ENCODE peak calls at places on chromosomes 4 and X, in nine cellular contexts. One of them, this sample, is unnamed.

GRCh38 chrX:41906515-41907165 is 16.7 kb downstream of the CASK start:
- DNase-seq in stromal cell of bone marrow: no peak
- DNase-seq in OCI-LY7: no peak
- DNase-seq in GM04504: no peak
- DNase-seq in astrocyte of the cerebellum: no peak
- DNase-seq in LHCN-M2: peak; percentile 6
- DNase-seq in heart right ventricle: no peak
- DNase-seq in COLO829: no peak
- DNase-seq in GM20000: no peak
- DNase-seq in this sample: no peak

GRCh38 chrX:20973038-20973437 is 401.2 kb upstream of the CNKSR2 start:
- DNase-seq in stromal cell of bone marrow: no peak
- DNase-seq in OCI-LY7: no peak
- DNase-seq in GM04504: no peak
- DNase-seq in astrocyte of the cerebellum: no peak
- DNase-seq in LHCN-M2: no peak
- DNase-seq in heart right ventricle: no peak
- DNase-seq in COLO829: no peak
- DNase-seq in GM20000: no peak
- DNase-seq in this sample: no peak

GRCh38 chr4:15001248-15001824 is 945 bp upstream of the CPEB2 start:
- DNase-seq in stromal cell of bone marrow: peak; percentile 98
- DNase-seq in OCI-LY7: peak; percentile 80
- DNase-seq in GM04504: peak; percentile 83
- DNase-seq in astrocyte of the cerebellum: peak; percentile 89
- DNase-seq in LHCN-M2: peak; percentile 94
- DNase-seq in heart right ventricle: peak; percentile 74
- DNase-seq in COLO829: peak; percentile 79
- DNase-seq in GM20000: peak; percentile 50
- DNase-seq in this sample: no peak

GRCh38 chr4:39205476-39205875 is 23.1 kb downstream of the WDR19 start:
- DNase-seq in stromal cell of bone marrow: no peak
- DNase-seq in OCI-LY7: no peak
- DNase-seq in GM04504: no peak
- DNase-seq in astrocyte of the cerebellum: no peak
- DNase-seq in LHCN-M2: no peak
- DNase-seq in heart right ventricle: no peak
- DNase-seq in COLO829: no peak
- DNase-seq in GM20000: no peak
- DNase-seq in this sample: no peak

GRCh38 chr4:15003891-15004700 is 1.8 kb downstream of the CPEB2 start:
- DNase-seq in stromal cell of bone marrow: no peak
- DNase-seq in OCI-LY7: peak; percentile 72
- DNase-seq in GM04504: no peak
- DNase-seq in astrocyte of the cerebellum: no peak
- DNase-seq in LHCN-M2: no peak
- DNase-seq in heart right ventricle: peak; percentile 50
- DNase-seq in COLO829: no peak
- DNase-seq in GM20000: peak; percentile 53
- DNase-seq in this sample: no peak

GRCh38 chr4:41058426-41058825 is 155.9 kb downstream of the APBB2 start:
- DNase-seq in stromal cell of bone marrow: no peak
- DNase-seq in OCI-LY7: no peak
- DNase-seq in GM04504: no peak
- DNase-seq in astrocyte of the cerebellum: no peak
- DNase-seq in LHCN-M2: peak; percentile 26
- DNase-seq in heart right ventricle: no peak
- DNase-seq in COLO829: no peak
- DNase-seq in GM20000: no peak
- DNase-seq in this sample: no peak

GRCh38 chr4:140719022-140719421 is 37.2 kb downstream of the TBC1D9 start:
- DNase-seq in stromal cell of bone marrow: peak; percentile 43
- DNase-seq in OCI-LY7: no peak
- DNase-seq in GM04504: no peak
- DNase-seq in astrocyte of the cerebellum: no peak
- DNase-seq in LHCN-M2: peak; percentile 64
- DNase-seq in heart right ventricle: no peak
- DNase-seq in COLO829: no peak
- DNase-seq in GM20000: no peak
- DNase-seq in this sample: no peak

GRCh38 chr4:8274772-8275241 is 5.3 kb downstream of the HTRA3 start:
- DNase-seq in stromal cell of bone marrow: peak; percentile 86
- DNase-seq in OCI-LY7: no peak
- DNase-seq in GM04504: peak; percentile 92
- DNase-seq in astrocyte of the cerebellum: peak; percentile 85
- DNase-seq in LHCN-M2: peak; percentile 66
- DNase-seq in heart right ventricle: peak; percentile 89
- DNase-seq in COLO829: no peak
- DNase-seq in GM20000: no peak
- DNase-seq in this sample: no peak

GRCh38 chrX:119784747-119785446 is 6.5 kb downstream of the RPL39 start:
- DNase-seq in stromal cell of bone marrow: no peak
- DNase-seq in OCI-LY7: peak; percentile 27
- DNase-seq in GM04504: no peak
- DNase-seq in astrocyte of the cerebellum: no peak
- DNase-seq in LHCN-M2: no peak
- DNase-seq in heart right ventricle: peak; percentile 21
- DNase-seq in COLO829: peak; percentile 7
- DNase-seq in GM20000: no peak
- DNase-seq in this sample: no peak

GRCh38 chr4:25884040-25884788 is 21.4 kb upstream of the SEL1L3 start:
- DNase-seq in stromal cell of bone marrow: peak; percentile 43
- DNase-seq in OCI-LY7: peak; percentile 60
- DNase-seq in GM04504: peak; percentile 22
- DNase-seq in astrocyte of the cerebellum: no peak
- DNase-seq in LHCN-M2: peak; percentile 65
- DNase-seq in heart right ventricle: no peak
- DNase-seq in COLO829: no peak
- DNase-seq in GM20000: no peak
- DNase-seq in this sample: no peak

GRCh38 chr4:120873554-120873953 is 49.0 kb downstream of the PRDM5 start:
- DNase-seq in stromal cell of bone marrow: no peak
- DNase-seq in OCI-LY7: no peak
- DNase-seq in GM04504: no peak
- DNase-seq in astrocyte of the cerebellum: no peak
- DNase-seq in LHCN-M2: no peak
- DNase-seq in heart right ventricle: no peak
- DNase-seq in COLO829: no peak
- DNase-seq in GM20000: no peak
- DNase-seq in this sample: no peak

GRCh38 chrX:45472968-45473367 is 272.3 kb upstream of the DIPK2B start:
- DNase-seq in stromal cell of bone marrow: peak; percentile 66
- DNase-seq in OCI-LY7: no peak
- DNase-seq in GM04504: peak; percentile 70
- DNase-seq in astrocyte of the cerebellum: peak; percentile 23
- DNase-seq in LHCN-M2: peak; percentile 55
- DNase-seq in heart right ventricle: no peak
- DNase-seq in COLO829: no peak
- DNase-seq in GM20000: no peak
- DNase-seq in this sample: no peak

GRCh38 chr4:181416966-181417365 is 826.2 kb upstream of the TENM3 start:
- DNase-seq in stromal cell of bone marrow: no peak
- DNase-seq in OCI-LY7: no peak
- DNase-seq in GM04504: no peak
- DNase-seq in astrocyte of the cerebellum: no peak
- DNase-seq in LHCN-M2: no peak
- DNase-seq in heart right ventricle: no peak
- DNase-seq in COLO829: peak; percentile 57
- DNase-seq in GM20000: no peak
- DNase-seq in this sample: no peak

GRCh38 chrX:78710146-78710545 is 37.4 kb upstream of the LPAR4 start:
- DNase-seq in stromal cell of bone marrow: no peak
- DNase-seq in OCI-LY7: no peak
- DNase-seq in GM04504: peak; percentile 1
- DNase-seq in astrocyte of the cerebellum: peak; percentile 9
- DNase-seq in LHCN-M2: peak; percentile 34
- DNase-seq in heart right ventricle: no peak
- DNase-seq in COLO829: no peak
- DNase-seq in GM20000: no peak
- DNase-seq in this sample: no peak

GRCh38 chr4:116599859-116600258 is 485.5 kb downstream of the TRAM1L1 start:
- DNase-seq in stromal cell of bone marrow: no peak
- DNase-seq in OCI-LY7: peak; percentile 33
- DNase-seq in GM04504: no peak
- DNase-seq in astrocyte of the cerebellum: no peak
- DNase-seq in LHCN-M2: no peak
- DNase-seq in heart right ventricle: no peak
- DNase-seq in COLO829: no peak
- DNase-seq in GM20000: no peak
- DNase-seq in this sample: no peak